ENCODE peak calls at places on chromosomes 7 and 10, in five cellular contexts. A is EH; D is mesendoderm; W is stimulated activated CD8-positive, alpha-beta memory T cell treated with anti-CD3 and anti-CD28 coated beads, Interleukin-12 subunit alpha, Interleukin-12 subunit beta, amount 100 ng/mL, for 4 hours; I is non-pigmented ciliary epithelial cell. E is an unnamed sample.

GRCh38 chr10:120423350-120424197 is 33.5 kb upstream of the PLPP4 start:
- DNase-seq in W (no peak), I (peak), D (peak), A (peak), E (peak)

GRCh38 chr7:130292682-130293257 is at the start of gene CPA4:
- DNase-seq in A (peak), D (peak), I (peak), W (no peak), E (no peak)

GRCh38 chr7:108078156-108078781 is 51.9 kb downstream of the LAMB4 start:
- DNase-seq in D (no peak), W (no peak), I (no peak), A (peak), E (no peak)

GRCh38 chr7:104951546-104951945 is 62.5 kb upstream of the KMT2E start:
- DNase-seq in W (no peak), I (no peak), D (no peak), A (peak), E (no peak)

GRCh38 chr10:7436490-7437100 is 25.8 kb upstream of the SFMBT2 start:
- DNase-seq in A (no peak), I (no peak), D (no peak), W (no peak), E (peak)

GRCh38 chr10:11095374-11095785 is 77.7 kb downstream of the CELF2 start:
- DNase-seq in A (no peak), I (no peak), W (no peak), D (peak), E (no peak)

GRCh38 chr7:100490483-100491191 is 6.9 kb downstream of the NYAP1 start:
- DNase-seq in W (no peak), A (no peak), D (no peak), I (no peak), E (no peak)

GRCh38 chr7:30321089-30321991 is 36.9 kb downstream of the ZNRF2 start:
- DNase-seq in D (peak), I (no peak), A (peak), W (no peak), E (no peak)

GRCh38 chr7:96327429-96327828 is 5.5 kb upstream of the SLC25A13 start:
- DNase-seq in A (no peak), D (no peak), I (no peak), W (no peak), E (no peak)

GRCh38 chr7:99289185-99289584 is 16.5 kb downstream of the MYH16 start:
- DNase-seq in A (no peak), D (no peak), W (no peak), I (no peak), E (no peak)

GRCh38 chr10:59373071-59373470 is 10.7 kb upstream of the FAM13C start:
- DNase-seq in W (no peak), D (no peak), A (no peak), I (no peak), E (no peak)

GRCh38 chr10:22750131-22750530 is 35.8 kb upstream of the PIP4K2A start:
- DNase-seq in W (no peak), I (no peak), D (no peak), A (no peak), E (no peak)

GRCh38 chr10:111037868-111038267 is 39.0 kb upstream of the ADRA2A start:
- DNase-seq in I (no peak), D (no peak), A (no peak), W (no peak), E (no peak)

GRCh38 chr7:158051372-158051760 is 536.3 kb downstream of the PTPRN2 start:
- DNase-seq in A (no peak), D (no peak), W (no peak), I (no peak), E (no peak)

GRCh38 chr7:20958474-20958873 is 171.8 kb upstream of the SP8 start:
- DNase-seq in A (no peak), I (no peak), W (no peak), D (no peak), E (no peak)

GRCh38 chr7:100122067-100122466 is 2.6 kb downstream of the CNPY4 start:
- DNase-seq in D (no peak), A (no peak), I (no peak), W (no peak), E (no peak)

GRCh38 chr7:146656988-146657387 is 540.4 kb downstream of the CNTNAP2 start:
- DNase-seq in D (peak), I (no peak), A (no peak), W (no peak), E (no peak)

GRCh38 chr10:126397640-126398382 is 9.5 kb upstream of the ADAM12 start:
- DNase-seq in D (peak), I (peak), A (peak), W (no peak), E (peak)

GRCh38 chr10:102654566-102654965 is 10.3 kb downstream of the TRIM8 start:
- DNase-seq in W (no peak), D (no peak), I (no peak), A (no peak), E (no peak)

GRCh38 chr10:34650156-34650555 is 164.9 kb downstream of the PARD3 start:
- DNase-seq in W (no peak), A (no peak), D (no peak), I (no peak), E (no peak)

GRCh38 chr7:36283711-36284130 is 105.9 kb upstream of the ANLN start:
- DNase-seq in W (no peak), A (no peak), D (no peak), I (no peak), E (no peak)

GRCh38 chr10:100148353-100149211 is 37.2 kb downstream of the ERLIN1 start:
- DNase-seq in D (no peak), I (peak), A (no peak), W (no peak), E (no peak)

GRCh38 chr10:62806246-62806645 is 1.7 kb downstream of the ADO start:
- DNase-seq in W (no peak), I (no peak), D (no peak), A (peak), E (no peak)

GRCh38 chr7:389911-390601 is 100.1 kb downstream of the FOXL3 start:
- DNase-seq in A (no peak), I (no peak), D (no peak), W (no peak), E (no peak)

GRCh38 chr10:31456463-31456862 is 137.4 kb downstream of the ZEB1 start:
- DNase-seq in I (no peak), D (no peak), A (peak), W (no peak), E (no peak)

GRCh38 chr10:19310121-19310520 is 261.5 kb downstream of the MALRD1 start:
- DNase-seq in A (no peak), D (no peak), I (no peak), W (no peak), E (no peak)

GRCh38 chr7:19091871-19092270 is 25.6 kb downstream of the TWIST1 start:
- DNase-seq in A (no peak), W (no peak), I (no peak), D (no peak), E (no peak)

GRCh38 chr7:17611611-17612010 is 313.2 kb downstream of the AHR start:
- DNase-seq in A (no peak), W (no peak), I (no peak), D (no peak), E (no peak)

GRCh38 chr7:85407401-85407800 is 220.5 kb upstream of the SEMA3D start:
- DNase-seq in I (no peak), A (no peak), D (no peak), W (no peak), E (peak)

GRCh38 chr7:51693258-51693657 is 376.6 kb upstream of the COBL start:
- DNase-seq in I (no peak), D (no peak), W (no peak), A (no peak), E (no peak)

GRCh38 chr10:114551310-114551972 is 106.6 kb downstream of the ABLIM1 start:
- DNase-seq in I (no peak), A (no peak), W (no peak), D (peak), E (peak)

GRCh38 chr10:58892039-58892665 is 284.3 kb upstream of the PHYHIPL start:
- DNase-seq in I (no peak), D (no peak), A (peak), W (no peak), E (no peak)